ENCODE peak calls at places on chromosomes 2 and 18, in seven cellular contexts. One of them, this sample, is unnamed.

GRCh38 chr2:50529600-50530218 is 502.2 kb downstream of the NRXN1 start:
- DNase-seq in GM12891: peak; percentile 4
- DNase-seq in K562: peak; percentile 32
- DNase-seq in HepG2: peak; percentile 48
- DNase-seq in H1: no peak
- DNase-seq in SK-N-SH: peak; percentile 19
- DNase-seq in GM12878: no peak
- DNase-seq in this sample: no peak

GRCh38 chr2:130150181-130151144 is 5.6 kb upstream of the CCDC74B start:
- DNase-seq in H1: no peak
- DNase-seq in HepG2: no peak
- DNase-seq in SK-N-SH: no peak
- DNase-seq in GM12891: no peak
- DNase-seq in GM12878: no peak
- DNase-seq in K562: no peak
- DNase-seq in this sample: no peak

GRCh38 chr2:231127480-231127879 is 2.6 kb upstream of the HTR2B start:
- DNase-seq in HepG2: no peak
- DNase-seq in K562: no peak
- DNase-seq in GM12891: no peak
- DNase-seq in SK-N-SH: no peak
- DNase-seq in H1: no peak
- DNase-seq in GM12878: no peak
- DNase-seq in this sample: no peak

GRCh38 chr2:70017962-70018361 is 56.5 kb upstream of the ASPRV1 start:
- DNase-seq in SK-N-SH: no peak
- DNase-seq in K562: no peak
- DNase-seq in H1: no peak
- DNase-seq in HepG2: no peak
- DNase-seq in GM12891: no peak
- DNase-seq in GM12878: no peak
- DNase-seq in this sample: no peak

GRCh38 chr2:112187805-112188596 is 49.8 kb downstream of the FBLN7 start:
- DNase-seq in GM12891: peak; percentile 56
- DNase-seq in K562: peak; percentile 61
- DNase-seq in SK-N-SH: no peak
- DNase-seq in H1: no peak
- DNase-seq in GM12878: no peak
- DNase-seq in HepG2: no peak
- DNase-seq in this sample: no peak

GRCh38 chr2:12847694-12848093 is 131.0 kb downstream of the TRIB2 start:
- DNase-seq in K562: no peak
- DNase-seq in HepG2: no peak
- DNase-seq in GM12891: no peak
- DNase-seq in SK-N-SH: no peak
- DNase-seq in GM12878: no peak
- DNase-seq in H1: no peak
- DNase-seq in this sample: no peak

GRCh38 chr18:26312196-26312595 is 86.0 kb downstream of the TAF4B start:
- DNase-seq in HepG2: no peak
- DNase-seq in GM12891: no peak
- DNase-seq in SK-N-SH: peak; percentile 15
- DNase-seq in K562: no peak
- DNase-seq in GM12878: no peak
- DNase-seq in H1: no peak
- DNase-seq in this sample: no peak

GRCh38 chr2:45981388-45981930 is 315.7 kb upstream of the EPAS1 start:
- DNase-seq in H1: no peak
- DNase-seq in GM12891: no peak
- DNase-seq in SK-N-SH: no peak
- DNase-seq in GM12878: no peak
- DNase-seq in HepG2: no peak
- DNase-seq in K562: no peak
- DNase-seq in this sample: no peak

GRCh38 chr2:12005886-12006681 is 259.7 kb downstream of the LPIN1 start:
- DNase-seq in HepG2: no peak
- DNase-seq in H1: no peak
- DNase-seq in GM12878: peak; percentile 89
- DNase-seq in GM12891: no peak
- DNase-seq in SK-N-SH: no peak
- DNase-seq in K562: no peak
- DNase-seq in this sample: no peak

GRCh38 chr2:68333931-68334330 is 14.2 kb upstream of the CNRIP1 start:
- DNase-seq in GM12878: no peak
- DNase-seq in SK-N-SH: no peak
- DNase-seq in HepG2: no peak
- DNase-seq in GM12891: no peak
- DNase-seq in K562: no peak
- DNase-seq in H1: no peak
- DNase-seq in this sample: no peak

GRCh38 chr2:68328901-68329300 is 9.2 kb upstream of the CNRIP1 start:
- DNase-seq in H1: no peak
- DNase-seq in GM12891: no peak
- DNase-seq in HepG2: no peak
- DNase-seq in GM12878: no peak
- DNase-seq in SK-N-SH: no peak
- DNase-seq in K562: no peak
- DNase-seq in this sample: no peak

GRCh38 chr2:68336192-68336591 is 16.4 kb upstream of the CNRIP1 start:
- DNase-seq in HepG2: no peak
- DNase-seq in GM12891: no peak
- DNase-seq in H1: no peak
- DNase-seq in K562: no peak
- DNase-seq in SK-N-SH: no peak
- DNase-seq in GM12878: no peak
- DNase-seq in this sample: no peak

GRCh38 chr2:68330691-68331090 is 10.9 kb upstream of the CNRIP1 start:
- DNase-seq in K562: peak; percentile 20
- DNase-seq in GM12878: no peak
- DNase-seq in GM12891: no peak
- DNase-seq in H1: no peak
- DNase-seq in HepG2: no peak
- DNase-seq in SK-N-SH: no peak
- DNase-seq in this sample: no peak

GRCh38 chr2:68333009-68333408 is 13.3 kb upstream of the CNRIP1 start:
- DNase-seq in HepG2: no peak
- DNase-seq in K562: no peak
- DNase-seq in H1: no peak
- DNase-seq in GM12878: no peak
- DNase-seq in GM12891: no peak
- DNase-seq in SK-N-SH: no peak
- DNase-seq in this sample: no peak
- TF ChIP-seq TAF1 in HepG2: no peak
- TF ChIP-seq TAF1 in K562: no peak
- TF ChIP-seq TAF1 in H1: no peak
- TF ChIP-seq TAF1 in GM12878: no peak
- TF ChIP-seq TAF1 in GM12891: no peak
- TF ChIP-seq TAF1 in SK-N-SH: no peak
- TF ChIP-seq TAF1 in this sample: no peak

GRCh38 chr2:221104391-221104811 is 467.7 kb downstream of the EPHA4 start:
- DNase-seq in GM12891: no peak
- DNase-seq in HepG2: no peak
- DNase-seq in H1: no peak
- DNase-seq in GM12878: no peak
- DNase-seq in SK-N-SH: no peak
- DNase-seq in K562: no peak
- DNase-seq in this sample: no peak

GRCh38 chr2:221100467-221101089 is 471.5 kb downstream of the EPHA4 start:
- DNase-seq in H1: no peak
- DNase-seq in K562: no peak
- DNase-seq in SK-N-SH: no peak
- DNase-seq in HepG2: no peak
- DNase-seq in GM12891: no peak
- DNase-seq in GM12878: no peak
- DNase-seq in this sample: no peak

GRCh38 chr2:221106241-221106640 is 465.9 kb downstream of the EPHA4 start:
- DNase-seq in HepG2: no peak
- DNase-seq in GM12891: no peak
- DNase-seq in H1: no peak
- DNase-seq in SK-N-SH: no peak
- DNase-seq in GM12878: no peak
- DNase-seq in K562: no peak
- DNase-seq in this sample: no peak

GRCh38 chr2:221103930-221104329 is 468.2 kb downstream of the EPHA4 start:
- DNase-seq in HepG2: no peak
- DNase-seq in GM12878: no peak
- DNase-seq in GM12891: no peak
- DNase-seq in K562: no peak
- DNase-seq in SK-N-SH: no peak
- DNase-seq in H1: no peak
- DNase-seq in this sample: no peak

DNA sequence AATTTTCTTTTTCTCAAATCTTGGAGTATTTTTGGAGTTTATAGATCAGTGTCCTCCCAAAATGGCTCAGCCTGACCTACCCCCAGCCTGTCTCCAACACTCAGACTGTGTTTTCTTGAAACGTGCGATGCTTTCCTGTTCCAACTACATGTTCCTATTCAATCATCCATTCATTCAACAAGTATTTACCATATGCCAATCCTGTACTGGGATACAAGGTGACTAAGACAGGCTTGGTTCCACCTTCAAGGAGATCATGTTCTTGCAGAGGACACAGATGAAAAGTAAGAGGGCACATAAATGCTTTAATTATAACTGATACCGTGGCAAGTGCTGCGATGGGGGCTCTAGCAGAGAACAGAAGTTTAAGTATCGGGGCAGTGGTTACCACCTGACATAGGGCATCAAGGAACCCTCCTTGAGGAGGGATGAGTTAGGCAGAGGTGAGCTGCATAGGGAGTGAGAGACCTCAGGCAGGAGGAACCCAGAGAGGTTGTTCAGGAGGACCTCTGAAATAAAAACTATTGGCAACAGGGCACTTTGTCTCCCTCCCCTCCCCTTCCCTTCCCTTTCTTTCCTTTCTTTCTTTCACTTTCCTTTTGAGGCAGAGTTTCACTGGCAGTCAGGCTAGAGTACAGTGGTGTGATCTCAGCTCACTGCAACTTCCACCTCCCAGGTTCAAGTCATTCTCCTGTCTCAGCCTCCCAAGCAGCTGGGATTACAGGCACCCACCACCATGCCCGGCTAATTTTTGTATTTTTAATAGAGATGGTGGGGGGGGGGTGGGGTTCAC is 469.0 kb downstream of the EPHA4 start:
- DNase-seq in H1: no peak
- DNase-seq in GM12891: no peak
- DNase-seq in GM12878: no peak
- DNase-seq in K562: no peak
- DNase-seq in SK-N-SH: no peak
- DNase-seq in HepG2: no peak
- DNase-seq in this sample: no peak
- TF ChIP-seq TAF1 in H1: no peak
- TF ChIP-seq TAF1 in GM12891: no peak
- TF ChIP-seq TAF1 in GM12878: no peak
- TF ChIP-seq TAF1 in K562: no peak
- TF ChIP-seq TAF1 in SK-N-SH: no peak
- TF ChIP-seq TAF1 in HepG2: no peak
- TF ChIP-seq TAF1 in this sample: no peak

GRCh38 chr2:72292433-72292832 is 144.8 kb upstream of the CYP26B1 start:
- DNase-seq in H1: no peak
- DNase-seq in K562: no peak
- DNase-seq in HepG2: no peak
- DNase-seq in GM12891: no peak
- DNase-seq in SK-N-SH: no peak
- DNase-seq in GM12878: no peak
- DNase-seq in this sample: no peak
- TF ChIP-seq TAF1 in H1: no peak
- TF ChIP-seq TAF1 in K562: no peak
- TF ChIP-seq TAF1 in HepG2: no peak
- TF ChIP-seq TAF1 in GM12891: no peak
- TF ChIP-seq TAF1 in SK-N-SH: no peak
- TF ChIP-seq TAF1 in GM12878: no peak
- TF ChIP-seq TAF1 in this sample: no peak

GRCh38 chr2:127097471-127097765 is 9.5 kb downstream of the BIN1 start:
- DNase-seq in GM12878: no peak
- DNase-seq in K562: no peak
- DNase-seq in SK-N-SH: no peak
- DNase-seq in GM12891: no peak
- DNase-seq in HepG2: no peak
- DNase-seq in H1: no peak
- DNase-seq in this sample: no peak
- TF ChIP-seq TAF1 in GM12878: no peak
- TF ChIP-seq TAF1 in K562: no peak
- TF ChIP-seq TAF1 in SK-N-SH: no peak
- TF ChIP-seq TAF1 in GM12891: no peak
- TF ChIP-seq TAF1 in HepG2: no peak
- TF ChIP-seq TAF1 in H1: no peak
- TF ChIP-seq TAF1 in this sample: no peak

GRCh38 chr2:235659767-235660322 is 166.0 kb downstream of the AGAP1 start:
- DNase-seq in GM12878: no peak
- DNase-seq in SK-N-SH: no peak
- DNase-seq in H1: no peak
- DNase-seq in GM12891: no peak
- DNase-seq in HepG2: peak; percentile 23
- DNase-seq in K562: no peak
- DNase-seq in this sample: no peak

GRCh38 chr2:235661136-235661535 is 167.3 kb downstream of the AGAP1 start:
- DNase-seq in K562: no peak
- DNase-seq in GM12878: no peak
- DNase-seq in SK-N-SH: peak; percentile 59
- DNase-seq in GM12891: no peak
- DNase-seq in HepG2: peak; percentile 73
- DNase-seq in H1: no peak
- DNase-seq in this sample: no peak

GRCh38 chr2:235661538-235661937 is 167.7 kb downstream of the AGAP1 start:
- DNase-seq in GM12878: no peak
- DNase-seq in HepG2: no peak
- DNase-seq in K562: no peak
- DNase-seq in SK-N-SH: no peak
- DNase-seq in H1: no peak
- DNase-seq in GM12891: no peak
- DNase-seq in this sample: no peak

GRCh38 chr2:235660484-235661081 is 166.7 kb downstream of the AGAP1 start:
- DNase-seq in GM12878: no peak
- DNase-seq in H1: no peak
- DNase-seq in SK-N-SH: peak; percentile 54
- DNase-seq in HepG2: peak; percentile 25
- DNase-seq in K562: no peak
- DNase-seq in GM12891: no peak
- DNase-seq in this sample: no peak

DNA sequence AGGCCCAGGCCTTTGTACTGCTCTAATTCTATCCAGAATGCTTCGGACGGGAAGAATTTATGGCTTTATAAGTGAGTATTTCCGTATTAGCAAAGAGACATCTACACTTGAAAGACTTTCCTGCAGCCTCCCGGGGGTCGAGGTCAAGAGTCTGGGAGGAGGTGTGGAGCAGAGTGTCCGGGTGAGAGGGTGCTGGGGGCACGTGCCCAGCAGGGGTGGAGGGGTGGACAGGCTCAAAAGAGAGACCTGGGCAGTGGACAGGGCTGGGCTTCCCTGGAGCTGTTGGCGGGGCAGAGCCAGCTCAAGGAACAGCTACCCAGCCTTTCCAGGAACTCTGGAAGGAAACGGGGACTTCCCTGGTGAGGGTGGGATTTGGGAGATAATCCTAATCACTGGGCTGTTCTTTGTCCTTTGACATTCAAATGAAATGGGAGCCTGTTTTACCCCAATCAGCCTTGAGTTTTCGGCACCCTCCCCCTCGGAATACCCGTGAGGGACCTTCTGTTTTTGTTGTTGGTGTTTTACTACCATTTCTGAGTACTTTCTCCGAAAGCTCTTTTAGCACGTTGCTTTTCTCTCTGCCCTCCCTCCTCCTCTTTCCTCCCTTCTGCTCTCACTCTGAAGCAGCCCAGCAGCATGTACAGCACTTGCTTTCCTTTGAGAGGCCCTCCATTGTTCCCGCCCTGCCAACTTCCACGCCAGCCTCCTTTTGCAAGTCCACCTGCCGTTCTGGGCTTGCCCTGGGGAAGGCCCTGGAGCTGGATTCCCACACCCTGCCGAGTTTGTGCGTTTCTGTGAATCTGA is 164.7 kb downstream of the AGAP1 start:
- DNase-seq in SK-N-SH: no peak
- DNase-seq in K562: no peak
- DNase-seq in H1: no peak
- DNase-seq in HepG2: no peak
- DNase-seq in GM12891: no peak
- DNase-seq in GM12878: no peak
- DNase-seq in this sample: no peak
- TF ChIP-seq TAF1 in SK-N-SH: no peak
- TF ChIP-seq TAF1 in K562: no peak
- TF ChIP-seq TAF1 in H1: peak; percentile 28
- TF ChIP-seq TAF1 in HepG2: no peak
- TF ChIP-seq TAF1 in GM12891: no peak
- TF ChIP-seq TAF1 in GM12878: no peak
- TF ChIP-seq TAF1 in this sample: no peak